ENCODE peak calls at places on chromosome 7, in eight cellular contexts. B, W, N, K, S, G, I and V are unnamed samples. For H3K4me1, the result is how much of the 10 kb centered on the place peaks cover.

GRCh38 chr7:91847881-91848599 is 32.5 kb downstream of the MTERF1 start:
- DNase-seq in B (no peak), W (no peak), N (no peak), K (no peak), S (no peak), G (no peak), I (no peak), V (no peak)

GRCh38 chr7:140342732-140343514 is 55.4 kb downstream of the SLC37A3 start:
- DNase-seq in B (peak), W (no peak), N (peak), K (peak), S (peak), G (peak), I (peak), V (no peak)

GRCh38 chr7:22429386-22429785 is 70.6 kb downstream of the STEAP1B start:
- DNase-seq in B (no peak), W (no peak), N (no peak), K (no peak), S (peak), G (no peak), I (no peak), V (peak)

GRCh38 chr7:44172352-44172751 is 16.9 kb downstream of the GCK start:
- DNase-seq in B (no peak), W (no peak), N (no peak), K (peak), S (no peak), G (no peak), I (no peak), V (no peak)

GRCh38 chr7:1103789-1104513 is 16.0 kb downstream of the GPER1 start:
- DNase-seq in B (no peak), W (no peak), N (no peak), K (no peak), S (no peak), G (no peak), I (no peak), V (no peak)

GRCh38 chr7:66557214-66558200 is 71.2 kb upstream of the KCTD7 start:
- DNase-seq in B (peak), W (peak), N (peak), K (peak), S (peak), G (peak), I (peak), V (no peak)

GRCh38 chr7:83155407-83155806 is 7.3 kb downstream of the PCLO start:
- DNase-seq in B (no peak), W (no peak), N (no peak), K (no peak), S (no peak), G (peak), I (no peak), V (no peak)

GRCh38 chr7:109206196-109206595 is 636.5 kb downstream of the DNAJB9 start:
- DNase-seq in B (no peak), W (no peak), N (no peak), K (no peak), S (no peak), G (peak), I (no peak), V (no peak)

GRCh38 chr7:44561962-44562621 is 11.6 kb downstream of the DDX56 start:
- DNase-seq in B (no peak), W (no peak), N (no peak), K (no peak), S (peak), G (peak), I (peak), V (peak)

GRCh38 chr7:151705744-151706567 is 171.0 kb downstream of the PRKAG2 start:
- DNase-seq in B (peak), W (no peak), N (peak), K (peak), S (peak), G (peak), I (peak), V (peak)

GRCh38 chr7:20327047-20327446 is 3.7 kb upstream of the ITGB8 start:
- DNase-seq in B (no peak), W (no peak), N (no peak), K (no peak), S (peak), G (no peak), I (no peak), V (no peak)

GRCh38 chr7:133602291-133602690 is 349.4 kb downstream of the EXOC4 start:
- DNase-seq in B (no peak), W (no peak), N (no peak), K (no peak), S (peak), G (no peak), I (no peak), V (peak)

GRCh38 chr7:74187915-74188675 is 13.9 kb downstream of the EIF4H start:
- DNase-seq in B (no peak), W (no peak), N (no peak), K (no peak), S (peak), G (no peak), I (no peak), V (peak)

GRCh38 chr7:107742678-107743566 is 1.0 kb upstream of the CBLL1 start:
- DNase-seq in B (peak), W (peak), N (peak), K (peak), S (no peak), G (peak), I (peak), V (no peak)

GRCh38 chr7:82284936-82285519 is 158.5 kb downstream of the CACNA2D1 start:
- DNase-seq in B (no peak), W (no peak), N (no peak), K (peak), S (no peak), G (peak), I (no peak), V (no peak)

GRCh38 chr7:25624837-25625236 is 396.6 kb upstream of the NPVF start:
- DNase-seq in B (no peak), W (no peak), N (no peak), K (no peak), S (no peak), G (no peak), I (no peak), V (no peak)

GRCh38 chr7:17178562-17178961 is 119.9 kb upstream of the AHR start:
- DNase-seq in B (no peak), W (no peak), N (no peak), K (no peak), S (no peak), G (no peak), I (no peak), V (no peak)

GRCh38 chr7:145175366-145175765 is 339.5 kb upstream of the TPK1 start:
- DNase-seq in B (no peak), W (no peak), N (no peak), K (no peak), S (no peak), G (no peak), I (no peak), V (no peak)

GRCh38 chr7:46133076-46133475 is 212.0 kb upstream of the IGFBP3 start:
- DNase-seq in B (no peak), W (no peak), N (no peak), K (no peak), S (no peak), G (no peak), I (no peak), V (no peak)

GRCh38 chr7:88539977-88540376 is 219.5 kb upstream of the ZNF804B start:
- DNase-seq in B (no peak), W (no peak), N (no peak), K (no peak), S (no peak), G (no peak), I (no peak), V (no peak)

GRCh38 chr7:1804310-1804709 is 134.2 kb downstream of the ELFN1 start:
- DNase-seq in B (no peak), W (no peak), N (no peak), K (no peak), S (no peak), G (no peak), I (no peak), V (no peak)

GRCh38 chr7:133778472-133778871 is 348.7 kb upstream of the LRGUK start:
- DNase-seq in B (no peak), W (no peak), N (no peak), K (no peak), S (no peak), G (no peak), I (no peak), V (no peak)

GRCh38 chr7:87600130-87601124 is at the start of gene ABCB1:
- DNase-seq in B (peak), W (peak), N (peak), K (peak), S (peak), G (peak), I (peak), V (peak)

GRCh38 chr7:153941061-153941460 is 111.1 kb upstream of the DPP6 start:
- DNase-seq in B (no peak), W (no peak), N (no peak), K (no peak), S (no peak), G (no peak), I (no peak), V (no peak)

GRCh38 chr7:149817301-149817771 is 20.8 kb upstream of the ZNF862 start:
- DNase-seq in B (no peak), W (no peak), N (peak), K (no peak), S (no peak), G (no peak), I (no peak), V (no peak)

GRCh38 chr7:5139998-5140397 is 50.0 kb upstream of the WIPI2 start:
- DNase-seq in B (peak), W (no peak), N (peak), K (peak), S (peak), G (peak), I (peak), V (no peak)

GRCh38 chr7:116213361-116214155 is 3.2 kb downstream of the TES start:
- DNase-seq in B (no peak), W (no peak), N (no peak), K (no peak), S (no peak), G (no peak), I (no peak), V (no peak)

GRCh38 chr7:153440781-153441180 is 611.4 kb upstream of the DPP6 start:
- DNase-seq in B (no peak), W (no peak), N (no peak), K (no peak), S (no peak), G (no peak), I (no peak), V (no peak)

GRCh38 chr7:1536105-1536767 is 5.7 kb downstream of the MAFK start:
- DNase-seq in B (no peak), W (no peak), N (no peak), K (no peak), S (no peak), G (no peak), I (no peak), V (no peak)

GRCh38 chr7:136067277-136067676 is 90.1 kb upstream of the MTPN start:
- DNase-seq in B (no peak), W (no peak), N (no peak), K (no peak), S (no peak), G (no peak), I (no peak), V (no peak)

GRCh38 chr7:16644624-16644986 is 949 bp downstream of the ANKMY2 start:
- DNase-seq in B (peak), W (peak), N (no peak), K (no peak), S (peak), G (no peak), I (peak), V (no peak)

GRCh38 chr7:118080947-118081346 is 103.0 kb upstream of the LSM8 start:
- DNase-seq in B (no peak), W (no peak), N (no peak), K (peak), S (peak), G (peak), I (no peak), V (peak)

GRCh38 chr7:149638566-149639320 is 134.6 kb downstream of the ZNF467 start:
- DNase-seq in B (no peak), W (no peak), N (no peak), K (no peak), S (no peak), G (no peak), I (no peak), V (no peak)

GRCh38 chr7:35362341-35362740 is 108.4 kb upstream of the TBX20 start:
- DNase-seq in B (no peak), W (no peak), N (no peak), K (no peak), S (no peak), G (no peak), I (no peak), V (no peak)

GRCh38 chr7:150329331-150330106 is 6.2 kb upstream of the ACTR3C start:
- DNase-seq in B (no peak), W (no peak), N (no peak), K (peak), S (no peak), G (peak), I (no peak), V (no peak)

GRCh38 chr7:29479606-29480200 is 83.9 kb upstream of the PRR15 start:
- DNase-seq in B (no peak), W (no peak), N (no peak), K (no peak), S (no peak), G (no peak), I (peak), V (no peak)

GRCh38 chr7:139393621-139394215 is 34.0 kb downstream of the LUC7L2 start:
- DNase-seq in B (no peak), W (no peak), N (no peak), K (no peak), S (no peak), G (peak), I (no peak), V (no peak)

GRCh38 chr7:100154651-100155491 is 3.7 kb downstream of the TRAPPC14 start:
- DNase-seq in B (no peak), W (no peak), N (no peak), K (no peak), S (no peak), G (peak), I (peak), V (no peak)
- H3K4me1 ChIP-seq in B (under half), W (under half), N (under half), K (under half), S (under half), G (under half), I (half or more), V (under half)

GRCh38 chr7:40506158-40506557 is 371.4 kb downstream of the SUGCT start:
- DNase-seq in B (no peak), W (no peak), N (peak), K (no peak), S (no peak), G (no peak), I (no peak), V (no peak)

GRCh38 chr7:40509301-40509700 is 374.5 kb downstream of the SUGCT start:
- DNase-seq in B (no peak), W (no peak), N (no peak), K (no peak), S (no peak), G (no peak), I (no peak), V (no peak)

GRCh38 chr7:40502359-40502758 is 367.6 kb downstream of the SUGCT start:
- DNase-seq in B (no peak), W (no peak), N (no peak), K (no peak), S (no peak), G (no peak), I (no peak), V (no peak)

GRCh38 chr7:40507166-40507565 is 372.4 kb downstream of the SUGCT start:
- DNase-seq in B (no peak), W (no peak), N (no peak), K (no peak), S (no peak), G (peak), I (no peak), V (no peak)
- H3K4me1 ChIP-seq in B (under half), W (under half), N (under half), K (under half), S (under half), G (under half), I (under half), V (under half)

GRCh38 chr7:47503283-47503682 is 78.6 kb downstream of the TNS3 start:
- DNase-seq in B (no peak), W (no peak), N (no peak), K (no peak), S (peak), G (no peak), I (no peak), V (no peak)
- H3K4me1 ChIP-seq in B (under half), W (under half), N (under half), K (under half), S (under half), G (under half), I (half or more), V (under half)

DNA sequence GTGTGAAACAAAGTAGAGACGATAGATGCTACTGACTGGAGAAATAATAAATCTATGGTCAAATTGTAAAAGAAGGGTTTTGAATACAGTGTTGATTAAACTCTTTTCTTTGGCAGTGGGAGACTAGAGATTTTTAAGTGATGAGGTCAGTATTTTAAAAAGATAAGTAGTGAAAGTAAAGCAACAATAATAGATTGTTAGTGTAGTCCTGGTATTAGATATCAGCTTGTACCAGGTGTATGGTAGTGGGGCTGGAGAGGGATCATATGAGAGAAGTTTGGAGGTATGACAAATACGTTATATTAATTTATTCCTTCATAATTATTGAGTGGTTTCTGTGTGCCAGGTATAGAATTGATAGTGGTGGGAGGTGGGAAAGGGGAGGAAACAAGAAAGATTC is 25.2 kb downstream of the PHTF2 start:
- DNase-seq in B (no peak), W (no peak), N (no peak), K (no peak), S (no peak), G (no peak), I (no peak), V (no peak)
- H3K4me1 ChIP-seq in B (under half), W (under half), N (under half), K (under half), S (under half), G (under half), I (under half), V (under half)

DNA sequence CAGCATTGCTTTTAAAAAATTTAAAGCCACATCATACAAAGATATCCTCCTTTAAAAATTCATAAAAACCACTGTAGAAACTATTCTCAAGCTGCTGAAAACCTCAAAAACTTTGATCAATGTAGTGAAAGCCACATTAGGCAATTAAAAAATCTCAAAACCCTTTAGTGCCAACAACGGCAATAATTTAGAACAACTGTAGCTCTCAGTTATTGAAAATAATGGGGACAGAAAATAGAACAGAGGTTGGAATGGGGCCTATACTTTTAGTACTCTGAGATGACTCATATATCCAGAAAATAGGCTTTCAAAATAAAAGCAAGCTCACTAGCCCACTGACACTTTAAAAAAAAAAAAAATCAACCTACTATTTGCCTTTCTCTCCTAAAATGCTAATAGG is 87.5 kb downstream of the GSAP start:
- DNase-seq in B (no peak), W (no peak), N (no peak), K (no peak), S (peak), G (no peak), I (no peak), V (no peak)
- H3K4me1 ChIP-seq in B (under half), W (under half), N (under half), K (under half), S (under half), G (under half), I (under half), V (under half)